ENCODE peak calls at places on chromosomes 13 and 19, in seven cellular contexts. One of them, this sample, is unnamed.

GRCh38 chr19:49570997-49571676 is 9.2 kb downstream of the NOSIP start:
- ATAC-seq in thoracic aorta: no peak
- ATAC-seq in activated CD8-positive, alpha-beta memory T cell treated with anti-CD3 and anti-CD28 coated beads, Interleukin-2, amount 10 ng/mL, durations not matched to agents 7 days and 5 days: no peak
- ATAC-seq in SK-N-SH treated with all-trans-retinoic acid at 6 μM for 48 hours: peak
- ATAC-seq in effector memory CD8-positive, alpha-beta T cell: no peak
- ATAC-seq in body of pancreas: no peak
- ATAC-seq in B cell: no peak
- ATAC-seq in this sample: no peak

GRCh38 chr19:6334490-6335285 is 1.3 kb upstream of the ACER1 start:
- ATAC-seq in activated CD8-positive, alpha-beta memory T cell treated with anti-CD3 and anti-CD28 coated beads, Interleukin-2, amount 10 ng/mL, durations not matched to agents 7 days and 5 days: no peak
- ATAC-seq in SK-N-SH treated with all-trans-retinoic acid at 6 μM for 48 hours: no peak
- ATAC-seq in effector memory CD8-positive, alpha-beta T cell: no peak
- ATAC-seq in B cell: no peak
- ATAC-seq in thoracic aorta: no peak
- ATAC-seq in body of pancreas: no peak
- ATAC-seq in this sample: no peak

GRCh38 chr13:112679932-112680677 is 9.7 kb upstream of the ATP11A start:
- ATAC-seq in thoracic aorta: no peak
- ATAC-seq in effector memory CD8-positive, alpha-beta T cell: no peak
- ATAC-seq in B cell: no peak
- ATAC-seq in activated CD8-positive, alpha-beta memory T cell treated with anti-CD3 and anti-CD28 coated beads, Interleukin-2, amount 10 ng/mL, durations not matched to agents 7 days and 5 days: no peak
- ATAC-seq in SK-N-SH treated with all-trans-retinoic acid at 6 μM for 48 hours: no peak
- ATAC-seq in body of pancreas: no peak
- ATAC-seq in this sample: no peak

GRCh38 chr19:35513231-35513974 is at the start of gene DMKN:
- ATAC-seq in SK-N-SH treated with all-trans-retinoic acid at 6 μM for 48 hours: no peak
- ATAC-seq in thoracic aorta: no peak
- ATAC-seq in B cell: no peak
- ATAC-seq in effector memory CD8-positive, alpha-beta T cell: no peak
- ATAC-seq in activated CD8-positive, alpha-beta memory T cell treated with anti-CD3 and anti-CD28 coated beads, Interleukin-2, amount 10 ng/mL, durations not matched to agents 7 days and 5 days: no peak
- ATAC-seq in body of pancreas: no peak
- ATAC-seq in this sample: no peak

GRCh38 chr13:74683411-74683810 is 549.2 kb upstream of the KLF12 start:
- ATAC-seq in body of pancreas: no peak
- ATAC-seq in SK-N-SH treated with all-trans-retinoic acid at 6 μM for 48 hours: no peak
- ATAC-seq in B cell: no peak
- ATAC-seq in activated CD8-positive, alpha-beta memory T cell treated with anti-CD3 and anti-CD28 coated beads, Interleukin-2, amount 10 ng/mL, durations not matched to agents 7 days and 5 days: no peak
- ATAC-seq in thoracic aorta: no peak
- ATAC-seq in effector memory CD8-positive, alpha-beta T cell: no peak
- ATAC-seq in this sample: no peak

GRCh38 chr13:34044041-34044440 is 226.1 kb downstream of the RFC3 start:
- ATAC-seq in SK-N-SH treated with all-trans-retinoic acid at 6 μM for 48 hours: peak
- ATAC-seq in B cell: no peak
- ATAC-seq in activated CD8-positive, alpha-beta memory T cell treated with anti-CD3 and anti-CD28 coated beads, Interleukin-2, amount 10 ng/mL, durations not matched to agents 7 days and 5 days: no peak
- ATAC-seq in body of pancreas: no peak
- ATAC-seq in effector memory CD8-positive, alpha-beta T cell: no peak
- ATAC-seq in thoracic aorta: no peak
- ATAC-seq in this sample: no peak

GRCh38 chr13:36154567-36155231 is 23.5 kb upstream of the DCLK1 start:
- ATAC-seq in activated CD8-positive, alpha-beta memory T cell treated with anti-CD3 and anti-CD28 coated beads, Interleukin-2, amount 10 ng/mL, durations not matched to agents 7 days and 5 days: no peak
- ATAC-seq in thoracic aorta: no peak
- ATAC-seq in body of pancreas: no peak
- ATAC-seq in SK-N-SH treated with all-trans-retinoic acid at 6 μM for 48 hours: peak
- ATAC-seq in effector memory CD8-positive, alpha-beta T cell: no peak
- ATAC-seq in B cell: no peak
- ATAC-seq in this sample: no peak

GRCh38 chr13:51004918-51005460 is 95.4 kb downstream of the RNASEH2B start:
- ATAC-seq in B cell: no peak
- ATAC-seq in SK-N-SH treated with all-trans-retinoic acid at 6 μM for 48 hours: no peak
- ATAC-seq in effector memory CD8-positive, alpha-beta T cell: no peak
- ATAC-seq in body of pancreas: no peak
- ATAC-seq in activated CD8-positive, alpha-beta memory T cell treated with anti-CD3 and anti-CD28 coated beads, Interleukin-2, amount 10 ng/mL, durations not matched to agents 7 days and 5 days: no peak
- ATAC-seq in thoracic aorta: no peak
- ATAC-seq in this sample: no peak

GRCh38 chr19:35040826-35041547 is 534 bp upstream of the HPN start:
- ATAC-seq in thoracic aorta: no peak
- ATAC-seq in body of pancreas: peak
- ATAC-seq in B cell: peak
- ATAC-seq in activated CD8-positive, alpha-beta memory T cell treated with anti-CD3 and anti-CD28 coated beads, Interleukin-2, amount 10 ng/mL, durations not matched to agents 7 days and 5 days: peak
- ATAC-seq in SK-N-SH treated with all-trans-retinoic acid at 6 μM for 48 hours: no peak
- ATAC-seq in effector memory CD8-positive, alpha-beta T cell: peak
- ATAC-seq in this sample: peak

GRCh38 chr13:53112522-53112921 is 83.9 kb downstream of the OLFM4 start:
- ATAC-seq in thoracic aorta: no peak
- ATAC-seq in B cell: no peak
- ATAC-seq in activated CD8-positive, alpha-beta memory T cell treated with anti-CD3 and anti-CD28 coated beads, Interleukin-2, amount 10 ng/mL, durations not matched to agents 7 days and 5 days: no peak
- ATAC-seq in body of pancreas: no peak
- ATAC-seq in effector memory CD8-positive, alpha-beta T cell: no peak
- ATAC-seq in SK-N-SH treated with all-trans-retinoic acid at 6 μM for 48 hours: no peak
- ATAC-seq in this sample: no peak

GRCh38 chr13:23751195-23751594 is 138.0 kb downstream of the MIPEP start:
- ATAC-seq in thoracic aorta: no peak
- ATAC-seq in body of pancreas: no peak
- ATAC-seq in B cell: no peak
- ATAC-seq in activated CD8-positive, alpha-beta memory T cell treated with anti-CD3 and anti-CD28 coated beads, Interleukin-2, amount 10 ng/mL, durations not matched to agents 7 days and 5 days: peak
- ATAC-seq in SK-N-SH treated with all-trans-retinoic acid at 6 μM for 48 hours: no peak
- ATAC-seq in effector memory CD8-positive, alpha-beta T cell: no peak
- ATAC-seq in this sample: peak

GRCh38 chr13:35839746-35840273 is 291.4 kb downstream of the DCLK1 start:
- ATAC-seq in body of pancreas: no peak
- ATAC-seq in SK-N-SH treated with all-trans-retinoic acid at 6 μM for 48 hours: no peak
- ATAC-seq in B cell: no peak
- ATAC-seq in thoracic aorta: no peak
- ATAC-seq in activated CD8-positive, alpha-beta memory T cell treated with anti-CD3 and anti-CD28 coated beads, Interleukin-2, amount 10 ng/mL, durations not matched to agents 7 days and 5 days: no peak
- ATAC-seq in effector memory CD8-positive, alpha-beta T cell: no peak
- ATAC-seq in this sample: no peak

GRCh38 chr19:43489310-43489709 is 15.2 kb downstream of the PHLDB3 start:
- ATAC-seq in body of pancreas: no peak
- ATAC-seq in effector memory CD8-positive, alpha-beta T cell: no peak
- ATAC-seq in activated CD8-positive, alpha-beta memory T cell treated with anti-CD3 and anti-CD28 coated beads, Interleukin-2, amount 10 ng/mL, durations not matched to agents 7 days and 5 days: no peak
- ATAC-seq in SK-N-SH treated with all-trans-retinoic acid at 6 μM for 48 hours: no peak
- ATAC-seq in B cell: no peak
- ATAC-seq in thoracic aorta: no peak
- ATAC-seq in this sample: no peak

GRCh38 chr13:95743192-95743591 is 66.3 kb downstream of the DNAJC3 start:
- ATAC-seq in thoracic aorta: no peak
- ATAC-seq in SK-N-SH treated with all-trans-retinoic acid at 6 μM for 48 hours: no peak
- ATAC-seq in effector memory CD8-positive, alpha-beta T cell: no peak
- ATAC-seq in body of pancreas: no peak
- ATAC-seq in activated CD8-positive, alpha-beta memory T cell treated with anti-CD3 and anti-CD28 coated beads, Interleukin-2, amount 10 ng/mL, durations not matched to agents 7 days and 5 days: no peak
- ATAC-seq in B cell: no peak
- ATAC-seq in this sample: no peak

GRCh38 chr19:4061683-4062575 is 4.8 kb downstream of the ZBTB7A start:
- ATAC-seq in body of pancreas: no peak
- ATAC-seq in effector memory CD8-positive, alpha-beta T cell: no peak
- ATAC-seq in thoracic aorta: no peak
- ATAC-seq in activated CD8-positive, alpha-beta memory T cell treated with anti-CD3 and anti-CD28 coated beads, Interleukin-2, amount 10 ng/mL, durations not matched to agents 7 days and 5 days: no peak
- ATAC-seq in SK-N-SH treated with all-trans-retinoic acid at 6 μM for 48 hours: no peak
- ATAC-seq in B cell: no peak
- ATAC-seq in this sample: no peak

GRCh38 chr13:110068176-110068473 is 238.8 kb downstream of the COL4A1 start:
- ATAC-seq in SK-N-SH treated with all-trans-retinoic acid at 6 μM for 48 hours: no peak
- ATAC-seq in B cell: no peak
- ATAC-seq in activated CD8-positive, alpha-beta memory T cell treated with anti-CD3 and anti-CD28 coated beads, Interleukin-2, amount 10 ng/mL, durations not matched to agents 7 days and 5 days: no peak
- ATAC-seq in thoracic aorta: no peak
- ATAC-seq in body of pancreas: no peak
- ATAC-seq in effector memory CD8-positive, alpha-beta T cell: no peak
- ATAC-seq in this sample: no peak

GRCh38 chr19:18710986-18711751 is 27.7 kb downstream of the CRTC1 start:
- ATAC-seq in SK-N-SH treated with all-trans-retinoic acid at 6 μM for 48 hours: no peak
- ATAC-seq in effector memory CD8-positive, alpha-beta T cell: no peak
- ATAC-seq in activated CD8-positive, alpha-beta memory T cell treated with anti-CD3 and anti-CD28 coated beads, Interleukin-2, amount 10 ng/mL, durations not matched to agents 7 days and 5 days: no peak
- ATAC-seq in body of pancreas: peak
- ATAC-seq in B cell: no peak
- ATAC-seq in thoracic aorta: no peak
- ATAC-seq in this sample: no peak

GRCh38 chr19:40945645-40946044 is 45.4 kb upstream of the CYP2B6 start:
- ATAC-seq in activated CD8-positive, alpha-beta memory T cell treated with anti-CD3 and anti-CD28 coated beads, Interleukin-2, amount 10 ng/mL, durations not matched to agents 7 days and 5 days: no peak
- ATAC-seq in effector memory CD8-positive, alpha-beta T cell: no peak
- ATAC-seq in body of pancreas: no peak
- ATAC-seq in SK-N-SH treated with all-trans-retinoic acid at 6 μM for 48 hours: no peak
- ATAC-seq in thoracic aorta: no peak
- ATAC-seq in B cell: no peak
- ATAC-seq in this sample: no peak